ENCODE peak calls at places on chromosome 4, in seven cellular contexts. One of them, this sample, is unnamed.

GRCh38 chr4:25446611-25447010 is 69.5 kb downstream of the ANAPC4 start:
- DNase-seq in esophagus squamous epithelium: no peak
- DNase-seq in cardiac muscle cell: no peak
- DNase-seq in aorta: no peak
- DNase-seq in iPS DF 6.9: no peak
- DNase-seq in OCI-LY7: no peak
- DNase-seq in T-helper 17 cell: no peak
- DNase-seq in this sample: no peak

GRCh38 chr4:8862800-8863758 is 8.6 kb downstream of the HMX1 start:
- DNase-seq in esophagus squamous epithelium: no peak
- DNase-seq in cardiac muscle cell: no peak
- DNase-seq in aorta: no peak
- DNase-seq in iPS DF 6.9: no peak
- DNase-seq in OCI-LY7: no peak
- DNase-seq in T-helper 17 cell: no peak
- DNase-seq in this sample: no peak

GRCh38 chr4:147772459-147772969 is 40.6 kb downstream of the ARHGAP10 start:
- DNase-seq in esophagus squamous epithelium: no peak
- DNase-seq in cardiac muscle cell: peak; percentile 70
- DNase-seq in aorta: no peak
- DNase-seq in iPS DF 6.9: no peak
- DNase-seq in OCI-LY7: no peak
- DNase-seq in T-helper 17 cell: no peak
- DNase-seq in this sample: no peak

GRCh38 chr4:99723555-99724450 is 66.2 kb upstream of the C4orf54 start:
- DNase-seq in esophagus squamous epithelium: no peak
- DNase-seq in cardiac muscle cell: peak; percentile 74
- DNase-seq in aorta: peak; percentile 81
- DNase-seq in iPS DF 6.9: no peak
- DNase-seq in OCI-LY7: no peak
- DNase-seq in T-helper 17 cell: no peak
- DNase-seq in this sample: no peak

GRCh38 chr4:127586922-127587571 is 45.7 kb upstream of the INTU start:
- DNase-seq in esophagus squamous epithelium: no peak
- DNase-seq in cardiac muscle cell: peak; percentile 51
- DNase-seq in aorta: no peak
- DNase-seq in iPS DF 6.9: peak; percentile 2
- DNase-seq in OCI-LY7: peak; percentile 22
- DNase-seq in T-helper 17 cell: no peak
- DNase-seq in this sample: peak; percentile 73

GRCh38 chr4:78561677-78562076 is 10.1 kb downstream of the ANXA3 start:
- DNase-seq in esophagus squamous epithelium: no peak
- DNase-seq in cardiac muscle cell: peak; percentile 54
- DNase-seq in aorta: no peak
- DNase-seq in iPS DF 6.9: no peak
- DNase-seq in OCI-LY7: no peak
- DNase-seq in T-helper 17 cell: no peak
- DNase-seq in this sample: no peak

GRCh38 chr4:76087007-76087769 is 12.7 kb downstream of the ART3 start:
- DNase-seq in esophagus squamous epithelium: no peak
- DNase-seq in cardiac muscle cell: peak; percentile 80
- DNase-seq in aorta: no peak
- DNase-seq in iPS DF 6.9: no peak
- DNase-seq in OCI-LY7: no peak
- DNase-seq in T-helper 17 cell: no peak
- DNase-seq in this sample: peak; percentile 78

GRCh38 chr4:73599182-73599581 is 21.1 kb downstream of the RASSF6 start:
- DNase-seq in esophagus squamous epithelium: no peak
- DNase-seq in cardiac muscle cell: peak; percentile 78
- DNase-seq in aorta: no peak
- DNase-seq in iPS DF 6.9: peak; percentile 43
- DNase-seq in OCI-LY7: peak; percentile 65
- DNase-seq in T-helper 17 cell: no peak
- DNase-seq in this sample: no peak

GRCh38 chr4:129062580-129062979 is 30.8 kb downstream of the SCLT1 start:
- DNase-seq in esophagus squamous epithelium: no peak
- DNase-seq in cardiac muscle cell: no peak
- DNase-seq in aorta: no peak
- DNase-seq in iPS DF 6.9: no peak
- DNase-seq in OCI-LY7: no peak
- DNase-seq in T-helper 17 cell: no peak
- DNase-seq in this sample: no peak
- H3K9me3 ChIP-seq in esophagus squamous epithelium: peaks cover 58% of the 10 kb centered on the region
- H3K9me3 ChIP-seq in cardiac muscle cell: no peaks in the 10 kb centered on the region
- H3K9me3 ChIP-seq in aorta: peaks cover 19% of the 10 kb centered on the region
- H3K9me3 ChIP-seq in iPS DF 6.9: no peaks in the 10 kb centered on the region
- H3K9me3 ChIP-seq in OCI-LY7: peaks cover 60% of the 10 kb centered on the region
- H3K9me3 ChIP-seq in T-helper 17 cell: peaks cover 20% of the 10 kb centered on the region
- H3K9me3 ChIP-seq in this sample: peaks cover 6% of the 10 kb centered on the region

GRCh38 chr4:385934-386707 is 48.5 kb downstream of the ZNF141 start:
- DNase-seq in esophagus squamous epithelium: no peak
- DNase-seq in cardiac muscle cell: no peak
- DNase-seq in aorta: no peak
- DNase-seq in iPS DF 6.9: peak; percentile 35
- DNase-seq in OCI-LY7: no peak
- DNase-seq in T-helper 17 cell: no peak
- DNase-seq in this sample: no peak

GRCh38 chr4:384311-385010 is 46.8 kb downstream of the ZNF141 start:
- DNase-seq in esophagus squamous epithelium: no peak
- DNase-seq in cardiac muscle cell: no peak
- DNase-seq in aorta: no peak
- DNase-seq in iPS DF 6.9: no peak
- DNase-seq in OCI-LY7: peak; percentile 97
- DNase-seq in T-helper 17 cell: no peak
- DNase-seq in this sample: no peak

GRCh38 chr4:386708-387105 is 49.1 kb downstream of the ZNF141 start:
- DNase-seq in esophagus squamous epithelium: no peak
- DNase-seq in cardiac muscle cell: no peak
- DNase-seq in aorta: no peak
- DNase-seq in iPS DF 6.9: no peak
- DNase-seq in OCI-LY7: no peak
- DNase-seq in T-helper 17 cell: no peak
- DNase-seq in this sample: no peak
- H3K9me3 ChIP-seq in esophagus squamous epithelium: peaks cover 86% of the 10 kb centered on the region
- H3K9me3 ChIP-seq in cardiac muscle cell: peaks cover 2% of the 10 kb centered on the region
- H3K9me3 ChIP-seq in aorta: peaks cover 21% of the 10 kb centered on the region
- H3K9me3 ChIP-seq in iPS DF 6.9: no peaks in the 10 kb centered on the region
- H3K9me3 ChIP-seq in OCI-LY7: peaks cover 62% of the 10 kb centered on the region
- H3K9me3 ChIP-seq in T-helper 17 cell: peaks cover 26% of the 10 kb centered on the region
- H3K9me3 ChIP-seq in this sample: no peaks in the 10 kb centered on the region

GRCh38 chr4:85318415-85318814 is 156.5 kb upstream of the ARHGAP24 start:
- DNase-seq in esophagus squamous epithelium: no peak
- DNase-seq in cardiac muscle cell: no peak
- DNase-seq in aorta: no peak
- DNase-seq in iPS DF 6.9: no peak
- DNase-seq in OCI-LY7: no peak
- DNase-seq in T-helper 17 cell: no peak
- DNase-seq in this sample: no peak
- H3K9me3 ChIP-seq in esophagus squamous epithelium: no peaks in the 10 kb centered on the region
- H3K9me3 ChIP-seq in cardiac muscle cell: no peaks in the 10 kb centered on the region
- H3K9me3 ChIP-seq in aorta: peaks cover 3% of the 10 kb centered on the region
- H3K9me3 ChIP-seq in iPS DF 6.9: peaks cover 1% of the 10 kb centered on the region
- H3K9me3 ChIP-seq in OCI-LY7: no peaks in the 10 kb centered on the region
- H3K9me3 ChIP-seq in T-helper 17 cell: peaks cover 3% of the 10 kb centered on the region
- H3K9me3 ChIP-seq in this sample: no peaks in the 10 kb centered on the region

DNA sequence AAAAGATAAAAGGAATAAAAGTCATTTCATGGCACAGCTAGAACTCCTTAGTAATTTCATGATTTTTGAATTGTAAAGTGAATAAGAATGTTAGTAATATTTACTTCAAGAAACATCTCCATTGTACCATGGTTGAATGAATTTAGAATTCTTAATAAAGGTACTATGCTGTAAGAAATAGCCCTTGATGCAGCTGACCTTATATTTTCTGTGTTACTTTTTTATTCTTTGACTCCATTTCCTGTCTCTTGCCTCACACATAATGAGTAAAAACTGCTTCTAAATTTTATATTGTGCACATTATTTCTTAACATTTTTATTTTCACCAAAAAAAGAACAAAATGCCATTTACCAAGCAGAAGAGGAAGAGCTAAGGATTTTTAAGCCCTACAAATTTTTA is 81.9 kb upstream of the PDHA2 start:
- DNase-seq in esophagus squamous epithelium: no peak
- DNase-seq in cardiac muscle cell: peak; percentile 18
- DNase-seq in aorta: no peak
- DNase-seq in iPS DF 6.9: no peak
- DNase-seq in OCI-LY7: peak; percentile 17
- DNase-seq in T-helper 17 cell: no peak
- DNase-seq in this sample: no peak
- H3K9me3 ChIP-seq in esophagus squamous epithelium: no peaks in the 10 kb centered on the region
- H3K9me3 ChIP-seq in cardiac muscle cell: no peaks in the 10 kb centered on the region
- H3K9me3 ChIP-seq in aorta: no peaks in the 10 kb centered on the region
- H3K9me3 ChIP-seq in iPS DF 6.9: no peaks in the 10 kb centered on the region
- H3K9me3 ChIP-seq in OCI-LY7: no peaks in the 10 kb centered on the region
- H3K9me3 ChIP-seq in T-helper 17 cell: no peaks in the 10 kb centered on the region
- H3K9me3 ChIP-seq in this sample: no peaks in the 10 kb centered on the region

DNA sequence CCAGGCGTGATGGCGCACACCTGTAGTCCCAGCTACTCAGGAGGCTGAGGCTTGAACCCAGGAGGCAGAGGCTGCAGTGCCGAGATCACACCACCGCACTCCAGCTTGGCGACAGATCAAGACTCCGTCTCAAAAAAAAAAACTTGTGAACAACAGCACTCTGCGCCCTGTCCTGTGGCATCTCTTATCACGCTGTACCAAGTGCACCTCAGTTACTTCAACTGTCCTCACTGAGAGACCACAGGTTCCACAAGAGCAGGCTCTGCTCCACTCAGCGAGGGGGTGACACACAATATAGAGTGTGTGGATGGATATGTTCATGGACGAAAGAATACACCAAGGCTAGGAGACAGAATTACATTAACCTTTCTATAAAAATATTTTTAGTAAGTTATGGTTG is 49.3 kb downstream of the ADGRA3 start:
- DNase-seq in esophagus squamous epithelium: no peak
- DNase-seq in cardiac muscle cell: no peak
- DNase-seq in aorta: no peak
- DNase-seq in iPS DF 6.9: no peak
- DNase-seq in OCI-LY7: no peak
- DNase-seq in T-helper 17 cell: no peak
- DNase-seq in this sample: no peak
- H3K9me3 ChIP-seq in esophagus squamous epithelium: no peaks in the 10 kb centered on the region
- H3K9me3 ChIP-seq in cardiac muscle cell: no peaks in the 10 kb centered on the region
- H3K9me3 ChIP-seq in aorta: no peaks in the 10 kb centered on the region
- H3K9me3 ChIP-seq in iPS DF 6.9: no peaks in the 10 kb centered on the region
- H3K9me3 ChIP-seq in OCI-LY7: no peaks in the 10 kb centered on the region
- H3K9me3 ChIP-seq in T-helper 17 cell: no peaks in the 10 kb centered on the region
- H3K9me3 ChIP-seq in this sample: no peaks in the 10 kb centered on the region